ENCODE peak calls at places on chromosomes 16 and 17, in seven cellular contexts. H is myocyte; Y is activated naive CD4-positive, alpha-beta T cell; W is T-cell; G is NCI-H1436; D is activated CD4-positive, alpha-beta T cell treated with anti-CD3 and anti-CD28 coated beads, Interleukin-2, amount 10 ng/mL, durations not matched to agents 7 days and 5 days; X is RPMI7951. F is an unnamed sample.

GRCh38 chr17:82022981-82023446 is at the start of gene LRRC45:
- DNase-seq in H (peak; percentile 100), Y (peak; percentile 99), W (peak; percentile 100), G (peak; percentile 100), D (peak; percentile 100), X (peak; percentile 98), F (peak; percentile 99)

GRCh38 chr17:20948984-20949777 is 93.6 kb downstream of the USP22 start:
- DNase-seq in H (peak; percentile 28), Y (no peak), W (no peak), G (no peak), D (no peak), X (no peak), F (no peak)

GRCh38 chr16:87706278-87707000 is 59.3 kb downstream of the KLHDC4 start:
- DNase-seq in H (peak; percentile 24), Y (no peak), W (no peak), G (no peak), D (no peak), X (no peak), F (no peak)

GRCh38 chr16:30605148-30605547 is 5.0 kb downstream of the ZNF689 start:
- DNase-seq in H (no peak), Y (no peak), W (no peak), G (no peak), D (no peak), X (no peak), F (no peak)

GRCh38 chr17:68462381-68463210 is 5.3 kb upstream of the WIPI1 start:
- DNase-seq in H (peak; percentile 92), Y (peak; percentile 36), W (peak; percentile 66), G (peak; percentile 96), D (peak; percentile 84), X (peak; percentile 75), F (peak; percentile 87)

GRCh38 chr16:50313596-50314483 is 47.5 kb downstream of the ADCY7 start:
- DNase-seq in H (peak; percentile 42), Y (no peak), W (peak; percentile 31), G (no peak), D (peak; percentile 73), X (no peak), F (no peak)

GRCh38 chr17:74962622-74963394 is 9.8 kb downstream of the HID1 start:
- DNase-seq in H (peak; percentile 24), Y (no peak), W (no peak), G (no peak), D (no peak), X (no peak), F (no peak)

GRCh38 chr17:42221886-42222745 is 27.8 kb upstream of the GHDC start:
- DNase-seq in H (peak; percentile 54), Y (peak; percentile 30), W (peak; percentile 63), G (peak; percentile 37), D (peak; percentile 66), X (peak; percentile 20), F (no peak)

GRCh38 chr17:81453712-81454111 is 58.5 kb downstream of the BAHCC1 start:
- DNase-seq in H (no peak), Y (no peak), W (peak; percentile 30), G (no peak), D (peak; percentile 46), X (no peak), F (no peak)

GRCh38 chr17:36979585-36979941 is 30.8 kb downstream of the AATF start:
- DNase-seq in H (no peak), Y (no peak), W (no peak), G (no peak), D (no peak), X (no peak), F (no peak)

GRCh38 chr16:68377667-68378420 is 67.0 kb downstream of the PRMT7 start:
- DNase-seq in H (no peak), Y (no peak), W (no peak), G (no peak), D (no peak), X (no peak), F (peak; percentile 8)

GRCh38 chr17:74569392-74570003 is 2.2 kb upstream of the CD300H start:
- DNase-seq in H (peak; percentile 39), Y (no peak), W (no peak), G (no peak), D (no peak), X (peak; percentile 99), F (no peak)

GRCh38 chr17:18326039-18326438 is 10.9 kb downstream of the SMCR8 start:
- DNase-seq in H (no peak), Y (no peak), W (no peak), G (no peak), D (no peak), X (no peak), F (no peak)

GRCh38 chr17:43676471-43676870 is 14.7 kb upstream of the MEOX1 start:
- DNase-seq in H (peak; percentile 76), Y (no peak), W (no peak), G (no peak), D (no peak), X (peak; percentile 72), F (no peak)